ENCODE peak calls at places on chromosomes 4 and X, in seven cellular contexts. T is neural progenitor cell, O is SK-N-SH, Q is IMR-90, P is fibroblast of lung, N is GM23248, F is mammary epithelial cell. K is an unnamed sample. For H3K9me3, the result is how much of the 10 kb centered on the place peaks cover.

GRCh38 chr4:89212666-89213381 is 94.8 kb downstream of the GPRIN3 start:
- DNase-seq in T (no peak), O (no peak), Q (peak), P (peak), N (peak), F (peak), K (no peak)

GRCh38 chr4:96228463-96228862 is 388.6 kb downstream of the PDHA2 start:
- DNase-seq in T (no peak), O (no peak), Q (no peak), P (no peak), N (no peak), F (no peak), K (no peak)

GRCh38 chrX:68827848-68828562 is 816 bp upstream of the EFNB1 start:
- DNase-seq in T (peak), O (peak), Q (peak), P (peak), N (peak), F (peak), K (peak)

GRCh38 chr4:81084029-81084428 is 53.5 kb downstream of the BMP3 start:
- DNase-seq in T (no peak), O (no peak), Q (peak), P (peak), N (peak), F (peak), K (no peak)

GRCh38 chr4:13355036-13355910 is 128.9 kb downstream of the RAB28 start:
- DNase-seq in T (no peak), O (no peak), Q (peak), P (peak), N (no peak), F (no peak), K (no peak)

GRCh38 chr4:125306112-125306511 is 8.6 kb upstream of the FAT4 start:
- DNase-seq in T (no peak), O (no peak), Q (no peak), P (no peak), N (no peak), F (no peak), K (no peak)

GRCh38 chrX:79117078-79117477 is 27.4 kb upstream of the GPR174 start:
- DNase-seq in T (no peak), O (no peak), Q (no peak), P (no peak), N (no peak), F (no peak), K (no peak)

GRCh38 chr4:176920694-176921093 is 128.0 kb upstream of the VEGFC start:
- DNase-seq in T (no peak), O (no peak), Q (peak), P (peak), N (peak), F (peak), K (no peak)

GRCh38 chr4:141132689-141133145 is 552 bp downstream of the RNF150 start:
- DNase-seq in T (peak), O (peak), Q (peak), P (peak), N (peak), F (no peak), K (no peak)

GRCh38 chr4:141134051-141134450 is 782 bp upstream of the RNF150 start:
- DNase-seq in T (no peak), O (peak), Q (peak), P (peak), N (peak), F (no peak), K (no peak)

GRCh38 chr4:141133146-141134006 is at the start of gene RNF150:
- DNase-seq in T (peak), O (peak), Q (peak), P (peak), N (peak), F (peak), K (peak)

GRCh38 chr4:141131738-141132688 is 1.3 kb downstream of the RNF150 start:
- DNase-seq in T (peak), O (no peak), Q (peak), P (peak), N (peak), F (peak), K (no peak)

DNA sequence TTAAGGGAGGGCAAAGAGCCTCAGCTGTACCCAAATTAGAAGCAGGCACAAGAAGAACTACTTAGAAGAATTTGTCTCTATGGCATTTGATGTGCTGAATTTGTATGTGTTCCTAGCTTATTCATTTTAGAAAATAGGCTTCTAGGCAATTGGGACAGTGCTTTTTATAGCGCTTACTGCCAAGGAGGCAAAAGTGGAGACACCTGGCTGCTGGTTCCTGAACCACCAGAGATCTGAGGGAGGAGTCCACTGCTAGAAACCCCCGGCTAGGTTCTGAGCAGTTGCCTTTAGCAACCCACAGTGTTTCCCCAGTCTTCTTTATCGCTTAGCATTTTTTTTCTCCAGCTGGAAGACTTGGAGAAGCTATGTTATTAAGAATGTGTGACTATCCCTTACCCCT is 1.3 kb upstream of the RNF150 start:
- DNase-seq in T (no peak), O (no peak), Q (no peak), P (no peak), N (no peak), F (no peak), K (no peak)
- H2AFZ ChIP-seq in T (no peak), O (no peak), Q (no peak), P (no peak), N (no peak), F (no peak), K (no peak)

GRCh38 chr4:186105721-186106335 is 1.3 kb downstream of the FAM149A start:
- DNase-seq in T (peak), O (peak), Q (no peak), P (peak), N (no peak), F (no peak), K (no peak)

GRCh38 chr4:186108391-186108790 is 3.9 kb downstream of the FAM149A start:
- DNase-seq in T (peak), O (no peak), Q (no peak), P (no peak), N (no peak), F (no peak), K (no peak)

GRCh38 chr4:186102931-186103330 is 1.6 kb upstream of the FAM149A start:
- DNase-seq in T (no peak), O (no peak), Q (no peak), P (no peak), N (no peak), F (no peak), K (no peak)

GRCh38 chr4:186104895-186105720 is 604 bp downstream of the FAM149A start:
- DNase-seq in T (peak), O (peak), Q (no peak), P (no peak), N (peak), F (no peak), K (no peak)

DNA sequence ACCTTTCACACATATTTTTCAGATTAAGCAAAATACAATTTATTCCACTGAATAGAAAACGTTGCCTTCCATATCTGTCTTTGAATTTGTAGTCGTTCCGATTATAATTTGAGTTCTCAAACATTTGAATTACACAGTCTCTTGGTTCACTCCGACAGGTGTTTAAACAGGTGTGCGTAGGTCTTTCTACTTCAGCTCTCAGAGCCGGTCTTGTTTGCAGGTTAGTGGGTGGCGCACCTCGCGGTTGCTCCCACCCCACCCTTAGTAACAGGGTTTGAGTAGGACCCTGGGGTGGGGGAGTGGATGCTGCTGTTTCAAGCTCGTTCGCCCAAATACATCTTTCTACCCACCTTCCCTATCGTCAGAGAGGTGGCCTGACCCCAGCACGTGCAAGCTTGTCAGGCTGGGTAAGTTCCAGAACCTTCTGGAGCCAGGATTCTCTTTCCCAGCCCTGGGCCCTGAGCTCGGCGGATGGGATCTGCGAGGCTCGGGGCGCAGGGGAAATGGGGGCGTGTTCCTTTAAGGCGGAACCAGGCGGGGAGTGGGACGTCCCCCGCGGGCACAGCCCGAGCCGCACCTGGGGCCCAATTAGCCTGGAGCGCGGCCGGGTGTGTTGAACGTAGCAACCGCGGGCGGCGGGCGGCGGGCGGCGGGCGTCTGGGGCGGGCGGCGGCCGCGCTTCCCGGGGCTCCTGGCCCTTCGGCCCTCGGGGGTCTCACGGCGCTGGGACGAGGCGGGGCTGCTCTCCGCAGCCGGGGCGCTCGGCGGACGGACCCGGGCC is at the start of gene FAM149A:
- DNase-seq in T (peak), O (no peak), Q (no peak), P (peak), N (peak), F (peak), K (no peak)
- H3K9ac ChIP-seq in T (no peak), O (no peak), Q (no peak), P (no peak), N (no peak), F (no peak), K (no peak)

GRCh38 chrX:9724711-9725110 is 40.9 kb downstream of the GPR143 start:
- DNase-seq in T (no peak), O (no peak), Q (peak), P (peak), N (peak), F (peak), K (no peak)

GRCh38 chrX:9730752-9731151 is 34.9 kb downstream of the GPR143 start:
- DNase-seq in T (no peak), O (no peak), Q (no peak), P (no peak), N (no peak), F (peak), K (no peak)

GRCh38 chrX:9729161-9729885 is 36.3 kb downstream of the GPR143 start:
- DNase-seq in T (no peak), O (no peak), Q (no peak), P (no peak), N (peak), F (no peak), K (no peak)

GRCh38 chrX:9730078-9730477 is 35.6 kb downstream of the GPR143 start:
- DNase-seq in T (no peak), O (no peak), Q (no peak), P (no peak), N (no peak), F (no peak), K (no peak)

DNA sequence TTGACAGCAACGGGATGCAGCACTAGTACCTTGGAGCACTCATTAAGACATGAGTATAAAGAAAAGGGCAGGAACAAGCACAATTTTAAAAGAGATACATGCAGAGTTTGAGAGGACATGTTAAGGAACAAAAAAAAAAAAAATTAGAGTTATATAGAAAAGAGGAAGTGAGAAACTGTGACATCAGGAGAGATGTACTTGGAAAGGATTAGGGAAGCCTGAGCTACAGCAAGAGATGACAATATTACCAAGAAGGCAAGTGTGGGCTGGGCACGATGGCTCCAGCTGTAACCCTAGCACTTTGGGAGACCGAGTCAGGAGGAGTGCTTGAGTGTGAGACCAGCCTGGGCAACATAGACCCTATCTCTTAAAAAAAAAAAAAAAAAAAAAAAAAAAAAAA is 37.4 kb downstream of the GPR143 start:
- DNase-seq in T (no peak), O (no peak), Q (no peak), P (no peak), N (no peak), F (no peak), K (peak)
- H3K9me3 ChIP-seq in T (under half), O (under half), Q (under half), P (under half), N (under half), F (under half), K (under half)

GRCh38 chrX:53321216-53321942 is 40.0 kb upstream of the IQSEC2 start:
- DNase-seq in T (peak), O (peak), Q (no peak), P (no peak), N (peak), F (no peak), K (no peak)
- H2AFZ ChIP-seq in T (peak), O (peak), Q (peak), P (no peak), N (peak), F (peak), K (no peak)

DNA sequence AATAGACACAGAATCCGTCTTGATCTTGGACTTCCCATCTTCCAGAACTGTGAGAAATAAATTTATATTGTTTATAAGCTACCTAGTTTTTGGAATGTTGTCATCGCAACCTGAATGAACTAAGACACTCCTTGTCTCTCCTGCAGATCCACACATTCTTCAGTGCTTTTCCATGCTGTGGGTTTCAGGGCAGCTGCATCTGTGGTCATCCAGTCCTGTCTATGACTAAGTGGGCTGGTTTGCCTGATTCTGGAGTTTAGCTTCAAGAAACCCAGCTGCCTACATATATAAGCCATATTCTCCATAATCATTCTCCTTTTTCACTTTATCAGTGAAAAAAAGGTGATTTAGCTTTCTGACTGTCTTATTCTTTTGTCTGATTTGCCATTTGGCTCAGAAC is 170.3 kb upstream of the KIT start:
- DNase-seq in T (no peak), O (no peak), Q (peak), P (peak), N (peak), F (peak), K (no peak)
- H3K9ac ChIP-seq in T (no peak), O (no peak), Q (no peak), P (no peak), N (no peak), F (no peak), K (no peak)

GRCh38 chr4:116020141-116020722 is 906.8 kb upstream of the NDST4 start:
- DNase-seq in T (peak), O (no peak), Q (no peak), P (no peak), N (no peak), F (no peak), K (peak)

GRCh38 chr4:116015549-116015948 is 902.1 kb upstream of the NDST4 start:
- DNase-seq in T (no peak), O (no peak), Q (no peak), P (no peak), N (no peak), F (no peak), K (no peak)

GRCh38 chr4:116018831-116019230 is 905.4 kb upstream of the NDST4 start:
- DNase-seq in T (no peak), O (no peak), Q (no peak), P (no peak), N (no peak), F (peak), K (no peak)

GRCh38 chr4:116015062-116015461 is 901.6 kb upstream of the NDST4 start:
- DNase-seq in T (no peak), O (no peak), Q (no peak), P (no peak), N (no peak), F (peak), K (peak)

GRCh38 chr4:116016201-116016600 is 902.8 kb upstream of the NDST4 start:
- DNase-seq in T (no peak), O (no peak), Q (peak), P (peak), N (peak), F (peak), K (no peak)
- H3K9me3 ChIP-seq in T (under half), O (under half), Q (under half), P (under half), N (under half), F (under half), K (under half)

DNA sequence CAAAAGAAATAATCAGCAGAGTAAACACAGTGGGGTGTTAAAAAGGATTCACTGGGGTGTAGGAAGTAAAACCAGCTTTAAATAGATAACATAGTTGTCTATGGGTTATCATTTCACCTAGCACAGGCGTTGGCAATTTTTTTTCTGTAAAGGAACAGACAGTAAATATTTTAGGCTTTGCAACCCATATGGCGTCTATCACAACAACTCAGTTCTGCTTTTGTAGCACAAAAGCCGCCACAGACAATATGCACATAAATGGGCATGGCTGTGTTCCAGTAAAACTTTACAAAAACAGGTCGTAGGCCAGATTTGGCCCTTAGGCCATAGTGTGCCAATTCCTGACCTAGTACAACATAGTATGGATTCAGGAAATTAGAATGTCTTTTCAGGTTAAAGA is 265.3 kb upstream of the GK2 start:
- DNase-seq in T (no peak), O (no peak), Q (no peak), P (no peak), N (no peak), F (no peak), K (no peak)
- H2AFZ ChIP-seq in T (no peak), O (no peak), Q (no peak), P (no peak), N (no peak), F (no peak), K (no peak)

GRCh38 chrX:137565318-137565904 is 516 bp upstream of the ZIC3 start:
- DNase-seq in T (peak), O (no peak), Q (no peak), P (no peak), N (no peak), F (no peak), K (no peak)
- H3K9ac ChIP-seq in T (no peak), O (no peak), Q (no peak), P (no peak), N (no peak), F (no peak), K (no peak)

K was measured in Karpas-422.